ENCODE peak calls at places on chromosomes 5 and 9, in four cellular contexts. P is activated naive CD4-positive, alpha-beta T cell treated with Interleukin-2 at 50 U/mL for 16 hours; N is amniotic stem cell; M is mesothelial cell of epicardium. U is an unnamed sample.

GRCh38 chr9:89177021-89177400 is 1.6 kb downstream of the SHC3 start:
- DNase-seq in P (no peak), N (no peak), M (no peak), U (no peak)

GRCh38 chr9:5846501-5846921 is 13.6 kb upstream of the ERMP1 start:
- DNase-seq in P (no peak), N (no peak), M (no peak), U (no peak)

GRCh38 chr9:14846871-14847311 is 63.3 kb downstream of the FREM1 start:
- DNase-seq in P (peak; percentile 50), N (no peak), M (no peak), U (peak; percentile 40)

GRCh38 chr9:13064060-13064459 is 215.4 kb downstream of the MPDZ start:
- DNase-seq in P (no peak), N (no peak), M (no peak), U (no peak)

GRCh38 chr9:122252796-122253195 is 11.8 kb downstream of the RBM18 start:
- DNase-seq in P (no peak), N (no peak), M (no peak), U (no peak)

GRCh38 chr5:125295405-125295872 is 549.0 kb upstream of the ZNF608 start:
- DNase-seq in P (no peak), N (no peak), M (no peak), U (no peak)

GRCh38 chr9:136754626-136755284 is 3.3 kb downstream of the LCN8 start:
- DNase-seq in P (no peak), N (no peak), M (no peak), U (no peak)

GRCh38 chr5:82560546-82560945 is 282.4 kb upstream of the RPS23 start:
- DNase-seq in P (no peak), N (no peak), M (no peak), U (no peak)

GRCh38 chr5:110072646-110073045 is 382.9 kb downstream of the MAN2A1 start:
- DNase-seq in P (no peak), N (no peak), M (no peak), U (no peak)

GRCh38 chr9:123742009-123742767 is 187.7 kb downstream of the DENND1A start:
- DNase-seq in P (no peak), N (no peak), M (no peak), U (no peak)

GRCh38 chr9:97958812-97959511 is 21.0 kb upstream of the HEMGN start:
- DNase-seq in P (no peak), N (no peak), M (no peak), U (no peak)

GRCh38 chr5:125034331-125034730 is 287.9 kb upstream of the ZNF608 start:
- DNase-seq in P (no peak), N (no peak), M (no peak), U (no peak)

GRCh38 chr5:42547146-42547545 is 123.9 kb downstream of the GHR start:
- DNase-seq in P (no peak), N (no peak), M (no peak), U (no peak)

GRCh38 chr5:116564756-116565593 is 9.6 kb downstream of the SEMA6A start:
- DNase-seq in P (no peak), N (no peak), M (no peak), U (no peak)

GRCh38 chr5:178152491-178153444 is 917 bp downstream of the NHP2 start:
- DNase-seq in P (no peak), N (no peak), M (no peak), U (no peak)

GRCh38 chr5:149870697-149871096 is 73.9 kb downstream of the PDE6A start:
- DNase-seq in P (no peak), N (no peak), M (no peak), U (no peak)

GRCh38 chr5:52708463-52708862 is 79.3 kb upstream of the ITGA1 start:
- DNase-seq in P (no peak), N (no peak), M (no peak), U (no peak)

GRCh38 chr9:111728143-111728542 is 66.6 kb downstream of the SHOC1 start:
- DNase-seq in P (no peak), N (no peak), M (no peak), U (no peak)

GRCh38 chr5:171258737-171259405 is 50.2 kb upstream of the TLX3 start:
- DNase-seq in P (no peak), N (no peak), M (no peak), U (no peak)

GRCh38 chr9:13992136-13992798 is 321.7 kb downstream of the NFIB start:
- DNase-seq in P (no peak), N (no peak), M (no peak), U (no peak)

U was measured in T-helper 2 cell treated with Interferon-gamma antibody and Interleukin-4, amounts not matched to agents 5 μg/mL and 100 μg/mL, for 36 hours.